ENCODE peak calls at places on chromosomes 2 and 18, in ten cellular contexts. T is GM23338, S is bronchial epithelial cell, E is NB4, I is body of pancreas, Y is tibial nerve, W is sigmoid colon, O is K562, B is cardiac fibroblast, L is BJ. H is an unnamed sample.

GRCh38 chr2:99878951-99879350 is 263.4 kb downstream of the AFF3 start:
- DNase-seq in T (no peak), S (no peak), E (no peak), I (no peak), Y (no peak), W (no peak), O (no peak), B (peak; percentile 71), L (peak; percentile 53), H (no peak)

GRCh38 chr2:43224571-43225092 is 1.8 kb downstream of the ZFP36L2 start:
- DNase-seq in T (peak; percentile 51), S (no peak), E (peak; percentile 79), I (peak; percentile 39), Y (no peak), W (peak; percentile 74), O (peak; percentile 28), B (peak; percentile 42), L (no peak), H (peak; percentile 45)

GRCh38 chr2:195651041-195651440 is 6.0 kb upstream of the SLC39A10 start:
- DNase-seq in T (no peak), S (no peak), E (peak; percentile 70), I (no peak), Y (no peak), W (no peak), O (no peak), B (no peak), L (no peak), H (no peak)

GRCh38 chr2:151669585-151670081 is 64.6 kb downstream of the NEB start:
- DNase-seq in T (peak; percentile 43), S (peak; percentile 48), E (peak; percentile 16), I (no peak), Y (no peak), W (no peak), O (peak; percentile 25), B (no peak), L (no peak), H (peak; percentile 6)

GRCh38 chr2:80238692-80239469 is 65.7 kb downstream of the LRRTM1 start:
- DNase-seq in T (peak; percentile 75), S (no peak), E (peak; percentile 42), I (peak; percentile 24), Y (peak; percentile 7), W (no peak), O (peak; percentile 60), B (peak; percentile 29), L (no peak), H (peak; percentile 25)

GRCh38 chr2:172712251-172712650 is 23.4 kb upstream of the RAPGEF4 start:
- DNase-seq in T (no peak), S (no peak), E (no peak), I (no peak), Y (no peak), W (no peak), O (no peak), B (no peak), L (no peak), H (no peak)

GRCh38 chr2:127106457-127106997 is 427 bp downstream of the BIN1 start:
- DNase-seq in T (peak; percentile 64), S (no peak), E (peak; percentile 43), I (no peak), Y (no peak), W (peak; percentile 80), O (no peak), B (no peak), L (no peak), H (peak; percentile 22)

GRCh38 chr2:105571445-105571987 is 172.7 kb upstream of the FHL2 start:
- DNase-seq in T (no peak), S (no peak), E (peak; percentile 65), I (no peak), Y (no peak), W (no peak), O (no peak), B (no peak), L (no peak), H (no peak)

GRCh38 chr18:22504251-22504650 is 86.5 kb upstream of the CTAGE1 start:
- DNase-seq in T (no peak), S (no peak), E (no peak), I (no peak), Y (no peak), W (no peak), O (no peak), B (no peak), L (no peak), H (no peak)

DNA sequence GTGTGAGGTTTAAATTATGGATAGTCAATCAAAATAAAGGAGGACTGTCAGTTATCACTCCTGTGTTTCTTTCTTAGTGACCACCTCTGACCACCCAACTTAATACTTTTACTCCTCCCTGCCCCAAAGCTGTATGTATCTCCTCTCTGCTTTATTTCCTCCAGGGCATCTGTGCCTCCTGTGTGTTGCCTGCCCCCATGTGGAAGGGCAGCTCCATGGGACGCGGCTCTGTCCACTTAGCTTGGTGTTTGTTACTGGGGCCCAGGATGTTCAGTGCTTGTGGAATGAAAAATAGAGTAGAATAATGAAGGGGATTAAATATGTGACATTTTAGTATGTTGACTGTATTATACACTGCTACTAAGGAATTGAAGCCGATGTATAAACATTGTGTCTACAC is 9.8 kb downstream of the ACP1 start:
- DNase-seq in T (peak; percentile 26), S (no peak), E (no peak), I (no peak), Y (no peak), W (no peak), O (no peak), B (no peak), L (no peak), H (peak; percentile 13)
- TF ChIP-seq CTCF in T (peak; percentile 48), S (no peak), E (peak; percentile 10), I (no peak), Y (no peak), W (no peak), O (peak; percentile 12), B (no peak), L (no peak), H (no peak)

GRCh38 chr2:23326322-23326721 is 58.7 kb upstream of the KLHL29 start:
- DNase-seq in T (no peak), S (no peak), E (no peak), I (no peak), Y (no peak), W (no peak), O (no peak), B (no peak), L (no peak), H (no peak)
- TF ChIP-seq CTCF in T (no peak), S (no peak), E (no peak), I (no peak), Y (no peak), W (no peak), O (no peak), B (no peak), L (no peak), H (no peak)

GRCh38 chr2:85179541-85179940 is 46.3 kb downstream of the TCF7L1 start:
- DNase-seq in T (no peak), S (no peak), E (no peak), I (no peak), Y (no peak), W (no peak), O (no peak), B (no peak), L (no peak), H (no peak)

GRCh38 chr2:85180322-85181092 is 47.3 kb downstream of the TCF7L1 start:
- DNase-seq in T (no peak), S (no peak), E (no peak), I (no peak), Y (no peak), W (no peak), O (no peak), B (no peak), L (no peak), H (no peak)

GRCh38 chr2:85183078-85183477 is 49.9 kb downstream of the TCF7L1 start:
- DNase-seq in T (no peak), S (peak; percentile 38), E (no peak), I (no peak), Y (no peak), W (no peak), O (no peak), B (no peak), L (no peak), H (no peak)

GRCh38 chr2:85181844-85182456 is 48.8 kb downstream of the TCF7L1 start:
- DNase-seq in T (no peak), S (no peak), E (no peak), I (no peak), Y (no peak), W (no peak), O (no peak), B (no peak), L (no peak), H (no peak)

DNA sequence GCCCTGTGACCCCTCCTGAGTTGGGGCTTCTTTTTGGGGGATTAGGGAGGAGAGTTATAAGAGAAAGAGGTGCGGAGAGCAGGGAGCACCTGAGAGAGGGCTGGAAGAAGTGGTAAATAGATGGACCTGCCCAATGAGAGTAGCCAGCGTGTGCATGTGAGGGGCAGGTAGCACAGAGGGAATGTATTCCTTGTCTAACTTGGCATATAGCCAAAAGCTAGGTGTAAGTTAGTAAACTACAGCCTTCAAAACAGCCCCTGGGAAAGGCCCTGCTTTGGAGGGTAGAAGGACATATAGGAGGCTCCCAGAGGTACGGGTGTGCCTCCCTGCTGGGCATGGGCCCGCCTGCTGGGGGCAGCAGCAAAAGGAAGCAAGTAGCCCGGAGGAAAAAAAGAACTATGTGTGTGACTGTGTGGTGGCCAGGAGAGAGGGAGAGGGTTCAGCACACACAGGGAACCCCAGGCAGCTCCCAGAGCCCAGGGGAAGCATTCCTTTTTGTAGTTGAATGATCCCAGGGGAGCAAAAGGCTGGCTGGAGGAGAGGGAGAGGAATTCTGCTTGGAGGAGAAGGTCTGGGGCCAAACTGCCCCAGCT is 48.0 kb downstream of the TCF7L1 start:
- DNase-seq in T (peak; percentile 50), S (no peak), E (peak; percentile 26), I (no peak), Y (no peak), W (no peak), O (no peak), B (no peak), L (no peak), H (peak; percentile 33)
- TF ChIP-seq CTCF in T (peak; percentile 25), S (no peak), E (peak; percentile 52), I (no peak), Y (no peak), W (no peak), O (peak; percentile 34), B (peak; percentile 11), L (no peak), H (no peak)

GRCh38 chr2:162888641-162889040 is 50.1 kb upstream of the KCNH7 start:
- DNase-seq in T (no peak), S (no peak), E (peak; percentile 25), I (no peak), Y (no peak), W (no peak), O (no peak), B (peak; percentile 21), L (no peak), H (no peak)

GRCh38 chr2:162887087-162887486 is 48.5 kb upstream of the KCNH7 start:
- DNase-seq in T (no peak), S (no peak), E (no peak), I (no peak), Y (no peak), W (no peak), O (no peak), B (no peak), L (no peak), H (no peak)

GRCh38 chr2:162885281-162886070 is 46.9 kb upstream of the KCNH7 start:
- DNase-seq in T (no peak), S (no peak), E (no peak), I (no peak), Y (no peak), W (no peak), O (no peak), B (no peak), L (no peak), H (no peak)

GRCh38 chr2:162887902-162888301 is 49.3 kb upstream of the KCNH7 start:
- DNase-seq in T (no peak), S (no peak), E (no peak), I (no peak), Y (no peak), W (no peak), O (no peak), B (no peak), L (no peak), H (no peak)

GRCh38 chr2:162890690-162891311 is 52.2 kb upstream of the KCNH7 start:
- DNase-seq in T (peak; percentile 66), S (peak; percentile 72), E (peak; percentile 66), I (peak; percentile 33), Y (no peak), W (no peak), O (peak; percentile 42), B (peak; percentile 84), L (peak; percentile 3), H (peak; percentile 61)
- TF ChIP-seq CTCF in T (peak; percentile 99), S (peak; percentile 62), E (peak; percentile 83), I (peak; percentile 67), Y (no peak), W (no peak), O (peak; percentile 55), B (peak; percentile 74), L (peak; percentile 68), H (peak; percentile 52)